ENCODE peak calls at places on chromosome 21, in five cellular contexts. C is hepatocyte, U is heart left ventricle, T is transverse colon, Z is upper lobe of left lung. W is an unnamed sample. For H3K4me1, the result is how much of the 10 kb centered on the place peaks cover.

GRCh38 chr21:29436143-29436542 is 137.4 kb downstream of the BACH1 start:
- DNase-seq in C (no peak), U (peak), T (no peak), Z (no peak), W (peak)

GRCh38 chr21:44498965-44499560 is 40.9 kb downstream of the KRTAP10-1 start:
- DNase-seq in C (no peak), U (no peak), T (peak), Z (no peak), W (no peak)

GRCh38 chr21:29264721-29265120 is 34.0 kb upstream of the BACH1 start:
- DNase-seq in C (no peak), U (no peak), T (no peak), Z (no peak), W (no peak)

GRCh38 chr21:35045539-35046222 is 3.4 kb downstream of the RUNX1 start:
- DNase-seq in C (no peak), U (no peak), T (no peak), Z (no peak), W (no peak)

GRCh38 chr21:29133796-29134195 is 3.4 kb downstream of the MAP3K7CL start:
- DNase-seq in C (no peak), U (no peak), T (no peak), Z (no peak), W (no peak)

GRCh38 chr21:38476385-38476784 is 21.9 kb downstream of the ERG start:
- DNase-seq in C (no peak), U (peak), T (no peak), Z (no peak), W (peak)

GRCh38 chr21:34771512-34772028 is 102.8 kb downstream of the CLIC6 start:
- DNase-seq in C (no peak), U (no peak), T (no peak), Z (no peak), W (no peak)

GRCh38 chr21:34336756-34337391 is 26.9 kb upstream of the KCNE2 start:
- DNase-seq in C (no peak), U (no peak), T (no peak), Z (no peak), W (no peak)

GRCh38 chr21:34528131-34528561 is 16.1 kb upstream of the KCNE1 start:
- DNase-seq in C (no peak), U (no peak), T (no peak), Z (no peak), W (peak)

GRCh38 chr21:45236481-45236880 is 51.2 kb downstream of the POFUT2 start:
- DNase-seq in C (no peak), U (no peak), T (no peak), Z (no peak), W (no peak)

GRCh38 chr21:28148400-28149064 is 844.1 kb downstream of the LTN1 start:
- DNase-seq in C (no peak), U (peak), T (no peak), Z (no peak), W (peak)

GRCh38 chr21:22575165-22575584 is 1577.0 kb downstream of the NCAM2 start:
- DNase-seq in C (peak), U (no peak), T (no peak), Z (no peak), W (no peak)

GRCh38 chr21:15272591-15272990 is 207.8 kb upstream of the NRIP1 start:
- DNase-seq in C (no peak), U (no peak), T (no peak), Z (no peak), W (no peak)

GRCh38 chr21:38488640-38489282 is 9.5 kb downstream of the ERG start:
- DNase-seq in C (no peak), U (no peak), T (no peak), Z (no peak), W (no peak)

GRCh38 chr21:17610862-17611261 is 1.8 kb downstream of the BTG3 start:
- DNase-seq in C (peak), U (no peak), T (peak), Z (peak), W (peak)

GRCh38 chr21:34129971-34130597 is 56.7 kb downstream of the MRPS6 start:
- DNase-seq in C (peak), U (no peak), T (no peak), Z (no peak), W (peak)

GRCh38 chr21:36762636-36763035 is 63.7 kb downstream of the SIM2 start:
- DNase-seq in C (no peak), U (no peak), T (no peak), Z (no peak), W (no peak)

GRCh38 chr21:45071396-45072165 is 2.8 kb upstream of the ADARB1 start:
- DNase-seq in C (no peak), U (no peak), T (no peak), Z (no peak), W (no peak)

GRCh38 chr21:38424333-38424732 is 73.9 kb downstream of the ERG start:
- DNase-seq in C (no peak), U (no peak), T (no peak), Z (no peak), W (no peak)

GRCh38 chr21:46297311-46298082 is 11.4 kb downstream of the YBEY start:
- DNase-seq in C (no peak), U (peak), T (no peak), Z (no peak), W (no peak)
- H3K4me3 ChIP-seq in C (no peak), U (peak), T (peak), Z (peak), W (no peak)

DNA sequence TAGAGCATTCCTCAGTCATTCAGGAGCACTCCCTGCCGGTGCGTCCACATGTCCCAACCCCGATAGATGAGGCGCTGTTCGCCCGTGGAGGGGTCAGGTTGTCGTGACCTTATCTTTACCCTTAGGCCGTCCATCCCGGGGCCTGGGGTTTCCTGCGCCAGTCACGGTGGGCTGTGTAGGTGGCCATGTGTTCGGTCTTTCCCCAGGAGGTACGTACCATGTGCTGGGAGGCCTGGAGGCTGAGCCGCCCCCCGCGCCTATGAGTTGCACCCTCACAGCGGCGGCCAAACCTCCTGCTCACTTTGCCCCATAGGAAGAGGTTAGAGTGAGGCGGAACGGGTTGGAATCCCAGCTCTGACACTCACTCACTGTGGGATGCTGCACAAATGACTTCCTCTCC is 35.3 kb downstream of the UMODL1 start:
- DNase-seq in C (no peak), U (no peak), T (no peak), Z (no peak), W (no peak)
- H3K4me1 ChIP-seq in C (under half), U (under half), T (under half), Z (under half), W (under half)

DNA sequence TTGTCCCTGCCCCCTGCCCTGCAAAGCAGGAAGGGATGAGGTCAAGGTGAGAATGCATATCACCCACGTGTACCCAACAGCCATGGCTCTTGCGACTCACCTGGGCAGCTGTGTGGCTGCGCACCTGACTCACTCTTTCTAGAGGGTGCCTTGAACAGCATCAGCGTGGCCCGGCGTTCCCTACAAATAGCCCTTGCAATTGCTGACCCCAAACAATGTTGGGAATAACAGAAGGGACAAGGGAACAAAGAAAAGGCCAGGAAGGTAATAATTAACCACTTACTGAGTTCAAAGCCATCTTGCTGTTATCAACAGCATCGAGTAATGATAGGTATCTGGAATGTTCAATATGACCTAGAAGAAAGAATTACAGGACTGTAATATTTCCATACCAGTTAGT is 10.1 kb downstream of the TMPRSS2 start:
- DNase-seq in C (no peak), U (no peak), T (no peak), Z (no peak), W (no peak)
- H3K27ac ChIP-seq in C (peak), U (no peak), T (peak), Z (peak), W (no peak)

GRCh38 chr21:42218836-42219605 is at the start of gene ABCG1:
- DNase-seq in C (peak), U (peak), T (peak), Z (peak), W (peak)
- H3K4me3 ChIP-seq in C (peak), U (peak), T (peak), Z (peak), W (peak)

GRCh38 chr21:31987696-31988095 is 114.9 kb downstream of the HUNK start:
- DNase-seq in C (peak), U (no peak), T (peak), Z (no peak), W (no peak)

GRCh38 chr21:31986035-31986856 is 113.4 kb downstream of the HUNK start:
- DNase-seq in C (no peak), U (no peak), T (no peak), Z (no peak), W (no peak)

GRCh38 chr21:31985398-31985797 is 112.6 kb downstream of the HUNK start:
- DNase-seq in C (no peak), U (no peak), T (no peak), Z (no peak), W (no peak)

GRCh38 chr21:31977816-31978215 is 105.0 kb downstream of the HUNK start:
- DNase-seq in C (no peak), U (no peak), T (no peak), Z (no peak), W (no peak)

DNA sequence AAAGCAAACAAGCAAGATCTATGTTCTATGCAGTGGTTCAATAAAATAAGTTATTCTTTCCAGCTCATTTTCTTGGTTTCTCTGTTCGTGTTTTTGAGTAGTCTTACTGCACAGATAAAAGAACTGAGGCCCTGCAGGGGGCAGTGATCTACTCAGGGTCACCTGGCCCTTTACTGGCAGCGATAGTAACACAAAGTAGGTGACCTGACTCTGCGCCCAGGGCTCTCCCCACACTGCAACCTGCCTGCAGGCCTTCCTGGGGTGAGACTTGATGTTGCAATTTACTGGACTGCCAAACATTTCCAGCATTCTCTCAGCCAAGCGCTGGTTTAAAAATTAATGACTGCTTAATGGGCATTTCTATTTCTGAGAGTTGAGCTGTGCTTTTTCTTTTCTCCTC is 110.3 kb downstream of the HUNK start:
- DNase-seq in C (peak), U (no peak), T (no peak), Z (peak), W (no peak)
- H3K4me1 ChIP-seq in C (under half), U (under half), T (under half), Z (under half), W (under half)

DNA sequence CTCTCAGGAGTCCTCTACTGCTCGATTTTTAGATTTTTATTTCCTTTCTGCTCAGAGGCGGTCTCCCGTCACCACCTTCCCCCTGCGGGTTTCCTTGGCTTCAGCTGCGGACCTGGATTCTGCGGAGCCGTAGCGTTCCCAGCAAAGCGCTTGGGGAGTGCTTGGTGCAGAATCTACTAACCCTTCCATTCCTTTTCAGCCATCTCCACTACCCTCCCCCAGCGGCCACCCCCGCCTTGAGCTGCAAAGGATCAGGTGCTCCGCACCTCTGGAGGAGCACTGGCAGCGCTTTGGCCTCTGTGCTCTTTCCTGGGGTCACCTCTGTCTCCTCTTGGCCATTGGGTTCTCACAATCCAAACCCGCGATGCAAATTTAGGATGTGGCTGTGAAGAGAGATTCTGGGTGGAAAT is 3.8 kb downstream of the OLIG2 start:
- DNase-seq in C (no peak), U (no peak), T (no peak), Z (no peak), W (no peak)
- H3K27ac ChIP-seq in C (no peak), U (no peak), T (no peak), Z (no peak), W (no peak)

GRCh38 chr21:26130249-26130896 is 40.2 kb downstream of the APP start:
- DNase-seq in C (no peak), U (no peak), T (no peak), Z (no peak), W (peak)

GRCh38 chr21:26127073-26127814 is 43.3 kb downstream of the APP start:
- DNase-seq in C (no peak), U (no peak), T (no peak), Z (no peak), W (no peak)

GRCh38 chr21:26125433-26126167 is 45.0 kb downstream of the APP start:
- DNase-seq in C (no peak), U (no peak), T (no peak), Z (no peak), W (no peak)

GRCh38 chr21:26126168-26126553 is 44.4 kb downstream of the APP start:
- DNase-seq in C (no peak), U (no peak), T (no peak), Z (no peak), W (no peak)

GRCh38 chr21:26127918-26128317 is 42.7 kb downstream of the APP start:
- DNase-seq in C (no peak), U (peak), T (no peak), Z (no peak), W (no peak)
- H3K4me3 ChIP-seq in C (no peak), U (no peak), T (no peak), Z (peak), W (no peak)

GRCh38 chr21:42534361-42534900 is 20.8 kb downstream of the SLC37A1 start:
- DNase-seq in C (no peak), U (peak), T (peak), Z (peak), W (no peak)
- H3K4me1 ChIP-seq in C (under half), U (under half), T (under half), Z (under half), W (under half)

DNA sequence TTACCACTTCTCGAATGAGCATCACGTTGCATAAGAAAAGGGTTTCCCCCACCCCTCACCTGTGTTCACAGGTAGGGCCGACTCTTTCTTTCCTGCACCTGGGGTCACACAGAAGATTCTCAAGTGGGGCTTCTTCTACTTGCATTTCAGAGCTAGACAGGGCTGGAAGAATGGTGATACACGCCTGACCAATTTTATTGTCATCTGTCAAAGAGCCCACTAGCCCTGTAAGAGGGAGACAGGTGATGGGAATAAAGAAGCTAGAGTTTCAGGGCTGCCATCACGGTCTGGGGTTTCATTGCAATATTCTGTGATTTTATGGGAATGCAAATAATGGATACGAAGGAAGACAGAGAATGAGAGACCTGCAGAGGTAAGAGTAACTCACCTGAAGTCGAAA is 78.5 kb upstream of the DSCAM start:
- DNase-seq in C (no peak), U (no peak), T (no peak), Z (no peak), W (no peak)
- H3K27ac ChIP-seq in C (no peak), U (no peak), T (no peak), Z (no peak), W (no peak)